ENCODE peak calls at places on chromosomes 6 and 20, in six cellular contexts. O is OCI-M1, K is fibroblast of the conjunctiva, I is germinal center, T is NCI-H446, L is NCI-H524 treated with DMSO at 0.1 percent for 48 hours. Y is an unnamed sample.

GRCh38 chr6:46118836-46119235 is 11.0 kb upstream of the ENPP4 start:
- DNase-seq in O (no peak), K (no peak), I (no peak), T (no peak), L (no peak), Y (no peak)

GRCh38 chr6:143507358-143508145 is 4.0 kb downstream of the FUCA2 start:
- DNase-seq in O (no peak), K (no peak), I (peak; percentile 52), T (no peak), L (no peak), Y (no peak)

GRCh38 chr6:43833223-43833995 is 63.4 kb downstream of the VEGFA start:
- DNase-seq in O (no peak), K (no peak), I (no peak), T (no peak), L (peak; percentile 42), Y (no peak)

GRCh38 chr6:156780117-156780641 is 3.0 kb downstream of the ARID1B start:
- DNase-seq in O (peak; percentile 96), K (peak; percentile 84), I (peak; percentile 77), T (peak; percentile 76), L (peak; percentile 89), Y (peak; percentile 89)

GRCh38 chr6:157261606-157262005 is 61.7 kb downstream of the TMEM242 start:
- DNase-seq in O (no peak), K (no peak), I (no peak), T (no peak), L (no peak), Y (no peak)

GRCh38 chr20:2879148-2879547 is 5.9 kb downstream of the PTPRA start:
- DNase-seq in O (no peak), K (peak; percentile 82), I (no peak), T (peak; percentile 93), L (peak; percentile 53), Y (peak; percentile 71)

GRCh38 chr6:166402582-166403277 is 20.0 kb upstream of the MPC1 start:
- DNase-seq in O (no peak), K (peak; percentile 56), I (no peak), T (no peak), L (no peak), Y (peak; percentile 47)

GRCh38 chr20:5172903-5173463 is 46.2 kb downstream of the CDS2 start:
- DNase-seq in O (no peak), K (no peak), I (no peak), T (no peak), L (no peak), Y (no peak)

GRCh38 chr6:13680448-13680968 is 31.1 kb downstream of the RANBP9 start:
- DNase-seq in O (no peak), K (no peak), I (no peak), T (no peak), L (no peak), Y (no peak)

GRCh38 chr20:11917663-11918062 is at the start of gene BTBD3:
- DNase-seq in O (peak; percentile 3), K (peak; percentile 64), I (no peak), T (peak; percentile 63), L (peak; percentile 84), Y (no peak)